ENCODE peak calls at places on chromosomes 4 and X, in five cellular contexts. D is IMR-90, M is aorta, V is EL, A is AG04450. X is an unnamed sample.

GRCh38 chr4:170049793-170050192 is 23.6 kb upstream of the MFAP3L start:
- DNase-seq in D (no peak), M (no peak), V (no peak), A (no peak), X (no peak)

GRCh38 chrX:133265331-133265730 is 47.2 kb upstream of the TFDP3 start:
- DNase-seq in D (no peak), M (no peak), V (no peak), A (no peak), X (no peak)

GRCh38 chr4:81207793-81208192 is 7.2 kb downstream of the PRKG2 start:
- DNase-seq in D (peak), M (no peak), V (peak), A (peak), X (no peak)

GRCh38 chr4:20418865-20419451 is 167.3 kb downstream of the SLIT2 start:
- DNase-seq in D (peak), M (no peak), V (peak), A (peak), X (peak)

GRCh38 chr4:54941994-54942552 is 183.3 kb downstream of the KDR start:
- DNase-seq in D (no peak), M (no peak), V (no peak), A (no peak), X (no peak)

GRCh38 chrX:35380808-35381700 is 417.1 kb upstream of the MAGEB16 start:
- DNase-seq in D (peak), M (no peak), V (peak), A (no peak), X (peak)

GRCh38 chr4:14196141-14196540 is 568.6 kb upstream of the BOD1L1 start:
- DNase-seq in D (peak), M (peak), V (peak), A (peak), X (peak)

GRCh38 chr4:166165829-166166420 is 292.9 kb downstream of the TLL1 start:
- DNase-seq in D (peak), M (no peak), V (peak), A (peak), X (peak)

GRCh38 chr4:90105274-90105673 is 21.9 kb upstream of the CCSER1 start:
- DNase-seq in D (no peak), M (no peak), V (no peak), A (no peak), X (no peak)

GRCh38 chr4:119113033-119113655 is 22.5 kb upstream of the MYOZ2 start:
- DNase-seq in D (peak), M (no peak), V (peak), A (peak), X (peak)

GRCh38 chr4:109051054-109051453 is 251.4 kb downstream of the COL25A1 start:
- DNase-seq in D (no peak), M (no peak), V (no peak), A (no peak), X (no peak)

GRCh38 chr4:138816883-138817282 is 198.7 kb upstream of the NOCT start:
- DNase-seq in D (no peak), M (no peak), V (no peak), A (no peak), X (no peak)

GRCh38 chr4:169620846-169621228 is 459 bp downstream of the CLCN3 start:
- DNase-seq in D (no peak), M (no peak), V (peak), A (no peak), X (peak)

GRCh38 chr4:51853027-51853682 is 10.2 kb downstream of the DCUN1D4 start:
- DNase-seq in D (peak), M (no peak), V (no peak), A (no peak), X (no peak)